ENCODE peak calls at places on chromosomes 12 and 14, in six cellular contexts. One of them, this sample, is unnamed.

GRCh38 chr14:78933948-78934524 is 763.9 kb downstream of the NRXN3 start:
- DNase-seq in AG04449: no peak
- DNase-seq in MM.1S: no peak
- DNase-seq in lung: no peak
- DNase-seq in PC-3: peak; percentile 45
- DNase-seq in fibroblast of pulmonary artery: peak; percentile 63
- DNase-seq in this sample: no peak

GRCh38 chr12:118680361-118680963 is 300.9 kb upstream of the SRRM4 start:
- DNase-seq in fibroblast of pulmonary artery: no peak
- DNase-seq in AG04449: no peak
- DNase-seq in MM.1S: no peak
- DNase-seq in PC-3: no peak
- DNase-seq in lung: no peak
- DNase-seq in this sample: no peak

GRCh38 chr14:75725481-75725880 is 64.4 kb downstream of the TTLL5 start:
- DNase-seq in PC-3: no peak
- DNase-seq in AG04449: no peak
- DNase-seq in MM.1S: no peak
- DNase-seq in lung: no peak
- DNase-seq in fibroblast of pulmonary artery: peak; percentile 34
- DNase-seq in this sample: no peak

GRCh38 chr12:69694123-69694522 is 5.0 kb downstream of the BEST3 start:
- DNase-seq in fibroblast of pulmonary artery: no peak
- DNase-seq in MM.1S: no peak
- DNase-seq in lung: no peak
- DNase-seq in PC-3: no peak
- DNase-seq in AG04449: no peak
- DNase-seq in this sample: no peak

GRCh38 chr12:81627336-81628189 is 131.6 kb downstream of the PPFIA2 start:
- DNase-seq in AG04449: no peak
- DNase-seq in PC-3: peak; percentile 60
- DNase-seq in fibroblast of pulmonary artery: peak; percentile 72
- DNase-seq in MM.1S: peak; percentile 49
- DNase-seq in lung: no peak
- DNase-seq in this sample: peak; percentile 11

GRCh38 chr14:100524933-100525243 is 62.3 kb downstream of the BEGAIN start:
- DNase-seq in AG04449: no peak
- DNase-seq in lung: no peak
- DNase-seq in PC-3: no peak
- DNase-seq in MM.1S: no peak
- DNase-seq in fibroblast of pulmonary artery: no peak
- DNase-seq in this sample: no peak

GRCh38 chr12:118979763-118980406 is 1.5 kb upstream of the SRRM4 start:
- DNase-seq in AG04449: no peak
- DNase-seq in lung: peak; percentile 46
- DNase-seq in fibroblast of pulmonary artery: peak; percentile 61
- DNase-seq in MM.1S: peak; percentile 25
- DNase-seq in PC-3: peak; percentile 70
- DNase-seq in this sample: peak; percentile 16

GRCh38 chr14:49692191-49692757 is 646 bp upstream of the KLHDC1 start:
- DNase-seq in MM.1S: no peak
- DNase-seq in AG04449: no peak
- DNase-seq in lung: no peak
- DNase-seq in fibroblast of pulmonary artery: peak; percentile 5
- DNase-seq in PC-3: no peak
- DNase-seq in this sample: no peak

GRCh38 chr14:106877527-106877926 is 1351.1 kb downstream of the TMEM121 start:
- DNase-seq in AG04449: no peak
- DNase-seq in lung: no peak
- DNase-seq in MM.1S: no peak
- DNase-seq in PC-3: no peak
- DNase-seq in fibroblast of pulmonary artery: no peak
- DNase-seq in this sample: no peak

GRCh38 chr14:90574640-90575131 is 177.9 kb downstream of the CALM1 start:
- DNase-seq in MM.1S: no peak
- DNase-seq in AG04449: no peak
- DNase-seq in fibroblast of pulmonary artery: no peak
- DNase-seq in lung: no peak
- DNase-seq in PC-3: no peak
- DNase-seq in this sample: no peak

GRCh38 chr12:117188121-117188665 is 2.1 kb downstream of the FBXO21 start:
- DNase-seq in MM.1S: no peak
- DNase-seq in AG04449: no peak
- DNase-seq in fibroblast of pulmonary artery: no peak
- DNase-seq in PC-3: no peak
- DNase-seq in lung: no peak
- DNase-seq in this sample: no peak

GRCh38 chr12:123787466-123787865 is 25.4 kb downstream of the DNAH10 start:
- DNase-seq in MM.1S: no peak
- DNase-seq in lung: no peak
- DNase-seq in AG04449: no peak
- DNase-seq in PC-3: no peak
- DNase-seq in fibroblast of pulmonary artery: no peak
- DNase-seq in this sample: no peak

GRCh38 chr12:93033948-93034347 is 104.9 kb upstream of the EEA1 start:
- DNase-seq in MM.1S: no peak
- DNase-seq in lung: no peak
- DNase-seq in PC-3: no peak
- DNase-seq in AG04449: no peak
- DNase-seq in fibroblast of pulmonary artery: no peak
- DNase-seq in this sample: no peak

GRCh38 chr14:99517046-99517642 is 35.9 kb downstream of the CCNK start:
- DNase-seq in lung: no peak
- DNase-seq in AG04449: no peak
- DNase-seq in PC-3: no peak
- DNase-seq in MM.1S: no peak
- DNase-seq in fibroblast of pulmonary artery: no peak
- DNase-seq in this sample: no peak

GRCh38 chr12:106082216-106083175 is 56.3 kb downstream of the NUAK1 start:
- DNase-seq in fibroblast of pulmonary artery: no peak
- DNase-seq in PC-3: no peak
- DNase-seq in MM.1S: no peak
- DNase-seq in AG04449: no peak
- DNase-seq in lung: no peak
- DNase-seq in this sample: no peak

GRCh38 chr14:92528486-92529100 is 15.0 kb downstream of the RIN3 start:
- DNase-seq in MM.1S: no peak
- DNase-seq in PC-3: no peak
- DNase-seq in lung: no peak
- DNase-seq in AG04449: no peak
- DNase-seq in fibroblast of pulmonary artery: no peak
- DNase-seq in this sample: no peak

GRCh38 chr14:105530446-105531087 is 4.2 kb downstream of the TMEM121 start:
- DNase-seq in PC-3: no peak
- DNase-seq in fibroblast of pulmonary artery: no peak
- DNase-seq in lung: no peak
- DNase-seq in MM.1S: no peak
- DNase-seq in AG04449: no peak
- DNase-seq in this sample: no peak

GRCh38 chr12:107684990-107685359 is 624 bp upstream of the PWP1 start:
- DNase-seq in fibroblast of pulmonary artery: peak; percentile 39
- DNase-seq in PC-3: peak; percentile 8
- DNase-seq in AG04449: no peak
- DNase-seq in MM.1S: peak; percentile 7
- DNase-seq in lung: no peak
- DNase-seq in this sample: no peak

GRCh38 chr12:123971770-123972447 is 722 bp downstream of the CCDC92 start:
- DNase-seq in PC-3: peak; percentile 72
- DNase-seq in MM.1S: peak; percentile 44
- DNase-seq in lung: peak; percentile 41
- DNase-seq in AG04449: no peak
- DNase-seq in fibroblast of pulmonary artery: peak; percentile 47
- DNase-seq in this sample: peak; percentile 21

GRCh38 chr12:106801830-106802561 is 27.5 kb downstream of the RIC8B start:
- DNase-seq in MM.1S: no peak
- DNase-seq in PC-3: no peak
- DNase-seq in lung: no peak
- DNase-seq in AG04449: no peak
- DNase-seq in fibroblast of pulmonary artery: no peak
- DNase-seq in this sample: no peak

DNA sequence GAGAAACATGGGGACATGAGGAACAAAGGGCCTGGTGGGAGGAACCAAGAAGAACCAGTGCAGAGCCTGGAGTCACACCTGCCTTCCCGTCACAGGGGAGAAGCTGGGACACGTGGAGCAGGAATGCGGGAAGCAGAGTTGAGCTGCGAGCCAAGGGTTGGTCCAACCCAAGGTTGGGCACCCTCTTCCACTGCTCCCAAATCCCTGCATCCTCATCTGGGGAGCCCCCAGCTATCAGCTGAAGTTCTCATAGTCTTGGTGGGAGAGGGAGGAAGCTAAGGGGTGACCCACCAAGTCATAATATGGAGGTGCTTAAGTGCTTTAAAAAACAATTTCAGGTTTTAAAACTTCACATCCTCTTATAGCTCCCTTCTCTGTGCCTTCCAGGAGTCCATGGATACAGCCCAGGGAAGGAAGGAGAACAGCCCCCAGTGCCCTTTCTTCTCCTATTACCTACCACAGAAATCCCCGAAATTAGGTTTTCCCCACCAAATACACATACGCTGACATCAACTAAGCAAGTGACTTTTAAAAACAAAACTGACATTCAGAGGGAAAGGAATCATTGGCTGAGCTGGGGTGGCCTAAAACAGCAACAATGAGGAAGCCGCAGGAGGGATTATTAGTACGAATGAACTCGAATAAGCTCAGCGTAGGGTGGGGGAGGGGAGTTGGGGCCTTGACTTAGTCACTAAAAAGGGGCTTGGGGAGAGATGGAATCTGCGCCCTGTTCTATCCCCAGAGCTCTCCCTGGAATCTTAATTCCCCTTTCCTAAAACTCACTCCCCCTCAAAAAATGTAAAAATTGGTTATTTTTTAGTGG is 4.5 kb downstream of the MYL6 start:
- DNase-seq in MM.1S: no peak
- DNase-seq in AG04449: no peak
- DNase-seq in fibroblast of pulmonary artery: peak; percentile 20
- DNase-seq in PC-3: no peak
- DNase-seq in lung: no peak
- DNase-seq in this sample: no peak
- H3K4me3 ChIP-seq in MM.1S: no peak overlapping the region
- H3K4me3 ChIP-seq in AG04449: peak overlapping the region; percentile 3
- H3K4me3 ChIP-seq in fibroblast of pulmonary artery: no peak overlapping the region
- H3K4me3 ChIP-seq in PC-3: no peak overlapping the region
- H3K4me3 ChIP-seq in lung: no peak overlapping the region
- H3K4me3 ChIP-seq in this sample: no peak overlapping the region

GRCh38 chr14:96016761-96017160 is 22.4 kb upstream of the C14orf132 start:
- DNase-seq in PC-3: no peak
- DNase-seq in MM.1S: no peak
- DNase-seq in lung: no peak
- DNase-seq in AG04449: no peak
- DNase-seq in fibroblast of pulmonary artery: no peak
- DNase-seq in this sample: no peak

GRCh38 chr14:96017882-96018281 is 21.3 kb upstream of the C14orf132 start:
- DNase-seq in lung: no peak
- DNase-seq in fibroblast of pulmonary artery: no peak
- DNase-seq in PC-3: no peak
- DNase-seq in MM.1S: no peak
- DNase-seq in AG04449: no peak
- DNase-seq in this sample: no peak
- TF ChIP-seq CTCF in lung: no peak
- TF ChIP-seq CTCF in fibroblast of pulmonary artery: no peak
- TF ChIP-seq CTCF in PC-3: no peak
- TF ChIP-seq CTCF in MM.1S: no peak
- TF ChIP-seq CTCF in AG04449: no peak
- TF ChIP-seq CTCF in this sample: no peak

DNA sequence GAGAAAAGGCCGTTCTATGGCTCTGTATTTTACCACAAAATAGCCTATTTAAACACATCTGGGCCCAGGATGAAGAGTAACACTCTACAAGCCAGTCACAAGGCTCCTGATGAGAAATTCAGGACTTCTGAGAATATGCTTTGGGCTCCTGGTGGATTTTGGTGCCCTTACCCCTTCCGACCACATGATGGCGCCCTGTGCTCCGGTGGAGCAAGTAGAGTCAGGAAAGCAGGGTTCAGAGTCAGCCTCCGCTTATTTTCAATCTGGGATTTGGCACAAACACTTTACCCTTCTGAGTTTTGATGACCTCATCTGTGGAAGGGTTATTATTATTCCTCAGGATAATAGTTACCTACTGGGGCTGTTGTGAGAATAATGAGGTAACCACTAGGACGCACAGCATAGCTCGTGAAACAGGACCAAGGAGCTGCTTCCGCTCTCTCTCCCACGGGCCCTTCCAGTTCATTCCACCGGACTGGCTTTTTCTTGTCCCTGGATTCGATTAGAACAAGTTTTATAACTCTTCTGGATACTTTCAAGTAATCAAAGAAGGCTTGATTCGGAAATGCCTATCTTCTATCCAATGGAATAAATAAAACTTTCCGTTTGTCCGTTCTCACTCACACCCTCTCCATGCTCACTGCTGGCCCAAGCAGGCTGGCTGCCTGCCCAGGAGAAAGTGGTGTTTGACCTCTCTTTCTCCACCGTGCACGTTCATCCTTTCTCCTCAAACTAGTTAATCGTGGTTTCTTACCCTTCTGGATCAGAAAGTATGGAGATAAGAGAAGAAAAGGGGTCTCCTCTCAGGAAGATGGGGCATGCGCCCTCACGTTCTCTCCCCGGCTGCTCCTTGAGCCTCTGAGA is 104.6 kb downstream of the GALC start:
- DNase-seq in fibroblast of pulmonary artery: peak; percentile 4
- DNase-seq in AG04449: no peak
- DNase-seq in lung: no peak
- DNase-seq in MM.1S: no peak
- DNase-seq in PC-3: peak; percentile 31
- DNase-seq in this sample: no peak
- H3K4me3 ChIP-seq in fibroblast of pulmonary artery: no peak overlapping the region
- H3K4me3 ChIP-seq in AG04449: no peak overlapping the region
- H3K4me3 ChIP-seq in lung: no peak overlapping the region
- H3K4me3 ChIP-seq in MM.1S: no peak overlapping the region
- H3K4me3 ChIP-seq in PC-3: no peak overlapping the region
- H3K4me3 ChIP-seq in this sample: no peak overlapping the region

GRCh38 chr12:65840793-65841670 is 16.7 kb downstream of the HMGA2 start:
- DNase-seq in MM.1S: no peak
- DNase-seq in AG04449: no peak
- DNase-seq in fibroblast of pulmonary artery: no peak
- DNase-seq in PC-3: peak; percentile 35
- DNase-seq in lung: no peak
- DNase-seq in this sample: no peak

DNA sequence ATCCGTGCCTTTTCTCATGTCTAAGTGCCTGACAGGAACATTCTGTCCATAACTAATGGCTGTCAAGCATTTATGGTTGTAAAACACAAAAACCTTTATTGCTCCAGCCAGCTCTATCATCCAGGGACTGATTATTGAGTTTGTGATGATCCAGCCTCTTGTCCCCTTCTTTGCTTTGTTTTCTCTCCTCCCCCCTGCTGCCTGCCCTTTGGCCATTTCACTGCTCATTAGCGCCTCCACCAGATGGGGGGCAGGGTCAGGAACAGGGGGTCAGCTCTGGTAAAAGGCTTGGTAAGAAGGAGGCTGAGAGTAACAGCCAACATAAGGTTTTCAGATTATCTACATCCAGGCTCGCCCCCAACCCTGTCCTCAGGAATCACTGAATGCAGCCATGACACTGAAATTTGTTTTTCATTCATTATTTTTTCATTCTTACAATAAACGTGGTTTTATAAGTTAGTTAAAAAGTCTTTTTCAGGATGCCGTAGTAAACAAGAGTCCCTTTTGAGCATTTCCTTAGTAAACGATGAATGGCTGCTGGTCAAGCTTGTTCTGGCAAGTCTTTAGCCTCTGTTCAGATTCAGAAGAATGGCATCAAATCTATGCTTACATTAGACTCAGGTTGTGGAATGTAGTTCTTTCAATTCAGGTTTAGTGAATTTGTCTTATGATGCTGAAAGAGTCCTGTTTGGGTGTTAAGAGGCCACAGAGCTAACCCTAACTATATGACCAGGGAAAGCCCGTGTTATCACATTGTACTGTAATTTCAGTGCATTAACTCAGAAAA is 21.7 kb downstream of the HMGA2 start:
- DNase-seq in lung: no peak
- DNase-seq in MM.1S: no peak
- DNase-seq in PC-3: no peak
- DNase-seq in fibroblast of pulmonary artery: no peak
- DNase-seq in AG04449: no peak
- DNase-seq in this sample: no peak
- TF ChIP-seq CTCF in lung: no peak
- TF ChIP-seq CTCF in MM.1S: no peak
- TF ChIP-seq CTCF in PC-3: peak; percentile 30
- TF ChIP-seq CTCF in fibroblast of pulmonary artery: no peak
- TF ChIP-seq CTCF in AG04449: no peak
- TF ChIP-seq CTCF in this sample: no peak

This sample was measured in prostate gland.